ENCODE peak calls at places on chromosomes 6 and 20, in eight cellular contexts. J is effector CD4-positive, alpha-beta T cell; Y is A172; R is skeletal muscle cell; P is OCI-LY7; V is NCI-H774; N is activated CD4-positive, alpha-beta T cell treated with anti-CD3 and anti-CD28 coated beads for 1 hour; C is endodermal cell. T is an unnamed sample.

GRCh38 chr6:7008451-7008988 is 99.2 kb upstream of the RREB1 start:
- DNase-seq in R (no peak), Y (no peak), V (no peak), N (no peak), J (no peak), C (peak; percentile 48), P (no peak), T (no peak)

GRCh38 chr6:46626228-46626909 is 26.2 kb downstream of the CYP39A1 start:
- DNase-seq in P (peak; percentile 79), V (peak; percentile 22), N (no peak), Y (no peak), C (no peak), R (peak; percentile 3), J (no peak), T (no peak)

GRCh38 chr20:51298141-51298540 is 244.4 kb downstream of the NFATC2 start:
- DNase-seq in R (no peak), V (no peak), Y (no peak), P (no peak), N (no peak), C (no peak), J (no peak), T (no peak)

GRCh38 chr6:140636237-140636636 is 1261.8 kb upstream of the CITED2 start:
- DNase-seq in J (no peak), C (no peak), N (no peak), Y (no peak), P (no peak), R (no peak), V (peak; percentile 72), T (no peak)

GRCh38 chr6:119586250-119586882 is 236.8 kb upstream of the MAN1A1 start:
- DNase-seq in P (peak; percentile 70), V (no peak), N (no peak), J (no peak), C (no peak), Y (no peak), R (no peak), T (no peak)

GRCh38 chr6:139996253-139996834 is 621.9 kb upstream of the CITED2 start:
- DNase-seq in R (no peak), C (peak; percentile 67), N (no peak), Y (peak; percentile 68), P (peak; percentile 5), J (no peak), V (no peak), T (no peak)

GRCh38 chr20:52064936-52065335 is 126.6 kb downstream of the ZFP64 start:
- DNase-seq in P (no peak), Y (no peak), R (no peak), N (no peak), V (no peak), C (no peak), J (no peak), T (no peak)

GRCh38 chr20:45626540-45626939 is 3.0 kb upstream of the WFDC10A start:
- DNase-seq in Y (no peak), C (no peak), N (no peak), R (no peak), P (no peak), V (no peak), J (no peak), T (no peak)

GRCh38 chr20:35660122-35660937 is 4.4 kb downstream of the CPNE1 start:
- DNase-seq in N (no peak), Y (no peak), J (no peak), V (no peak), C (no peak), R (no peak), P (no peak), T (no peak)

GRCh38 chr6:52958546-52959255 is 36.4 kb downstream of the GSTA4 start:
- DNase-seq in C (no peak), Y (no peak), P (no peak), R (no peak), N (no peak), J (no peak), V (no peak), T (no peak)

GRCh38 chr6:33632603-33633039 is 11.5 kb downstream of the ITPR3 start:
- DNase-seq in R (no peak), P (peak; percentile 61), Y (no peak), J (peak; percentile 51), N (peak; percentile 36), V (no peak), C (peak; percentile 97), T (no peak)

GRCh38 chr6:161744211-161745067 is 470.6 kb upstream of the AGPAT4 start:
- DNase-seq in J (no peak), V (no peak), C (no peak), R (no peak), Y (no peak), P (no peak), N (no peak), T (no peak)

GRCh38 chr6:32832535-32832934 is 6.0 kb downstream of the TAP2 start:
- DNase-seq in R (no peak), J (no peak), P (no peak), Y (no peak), N (no peak), V (no peak), C (no peak), T (no peak)

GRCh38 chr6:157981132-157981394 is 600 bp upstream of the SYNJ2 start:
- DNase-seq in R (no peak), N (no peak), C (no peak), P (no peak), Y (no peak), V (no peak), J (no peak), T (no peak)

GRCh38 chr6:148509789-148510581 is 167.3 kb downstream of the SASH1 start:
- DNase-seq in C (no peak), R (peak; percentile 96), N (no peak), Y (peak; percentile 58), P (no peak), V (peak; percentile 5), J (no peak), T (no peak)

GRCh38 chr6:15038013-15038791 is 207.7 kb upstream of the JARID2 start:
- DNase-seq in P (no peak), Y (no peak), N (no peak), V (no peak), J (no peak), R (no peak), C (peak; percentile 74), T (no peak)

GRCh38 chr20:47785321-47785899 is at the start of gene SULF2:
- DNase-seq in J (no peak), P (no peak), C (peak; percentile 78), V (no peak), Y (no peak), N (no peak), R (no peak), T (no peak)

GRCh38 chr6:3388786-3389185 is 68.1 kb downstream of the SLC22A23 start:
- DNase-seq in Y (no peak), N (no peak), P (peak; percentile 3), R (no peak), C (no peak), V (no peak), J (no peak), T (no peak)

GRCh38 chr6:33276864-33277662 is at the start of gene B3GALT4:
- DNase-seq in Y (no peak), J (peak; percentile 59), C (peak; percentile 95), R (no peak), P (peak; percentile 83), N (peak; percentile 48), V (peak; percentile 75), T (peak; percentile 90)

GRCh38 chr20:49727894-49728885 is 14.5 kb upstream of the B4GALT5 start:
- DNase-seq in P (no peak), R (no peak), Y (no peak), V (no peak), C (no peak), J (no peak), N (no peak), T (no peak)

GRCh38 chr6:157061770-157062594 is 261.3 kb downstream of the TMEM242 start:
- DNase-seq in J (no peak), V (no peak), Y (no peak), N (no peak), R (no peak), C (no peak), P (no peak), T (no peak)

GRCh38 chr6:8059129-8059528 is 5.1 kb downstream of the BLOC1S5 start:
- DNase-seq in P (peak; percentile 51), J (no peak), Y (peak; percentile 14), C (no peak), V (no peak), N (no peak), R (no peak), T (no peak)

GRCh38 chr6:21109421-21110178 is 484.0 kb upstream of the SOX4 start:
- DNase-seq in J (no peak), P (no peak), Y (peak; percentile 75), N (no peak), V (no peak), C (no peak), R (peak; percentile 25), T (no peak)

GRCh38 chr6:148513145-148514071 is 170.8 kb downstream of the SASH1 start:
- DNase-seq in V (no peak), J (no peak), Y (no peak), R (no peak), C (no peak), P (no peak), N (no peak), T (no peak)

T was measured in ureter.